ENCODE peak calls at places on chromosomes 12 and 14, in seven cellular contexts. Z is suprapubic skin, O is endothelial cell of umbilical vein, P is left lung, X is heart left ventricle, T is heart right ventricle, J is ovary. V is an unnamed sample. For H3K27me3 and H3K9me3, the result is how much of the 10 kb centered on the place peaks cover.

GRCh38 chr12:128626808-128627320 is 196.9 kb downstream of the SLC15A4 start:
- DNase-seq in Z (no peak), O (no peak), P (no peak), X (no peak), T (no peak), J (no peak), V (no peak)

GRCh38 chr14:103220982-103221641 is 97.9 kb downstream of the TNFAIP2 start:
- DNase-seq in Z (peak), O (no peak), P (no peak), X (no peak), T (no peak), J (no peak), V (no peak)

GRCh38 chr14:61342486-61342885 is 21.1 kb downstream of the PRKCH start:
- DNase-seq in Z (no peak), O (peak), P (no peak), X (no peak), T (no peak), J (no peak), V (peak)

GRCh38 chr14:104293851-104294627 is 155.7 kb downstream of the KIF26A start:
- DNase-seq in Z (peak), O (no peak), P (peak), X (no peak), T (peak), J (peak), V (peak)

GRCh38 chr12:115411121-115411520 is 727.1 kb upstream of the TBX3 start:
- DNase-seq in Z (no peak), O (no peak), P (no peak), X (no peak), T (no peak), J (no peak), V (no peak)

GRCh38 chr12:45468751-45469615 is 253.1 kb downstream of the ANO6 start:
- DNase-seq in Z (no peak), O (no peak), P (peak), X (no peak), T (no peak), J (no peak), V (no peak)

GRCh38 chr12:66708704-66709443 is 30.0 kb upstream of the GRIP1 start:
- DNase-seq in Z (no peak), O (peak), P (no peak), X (no peak), T (no peak), J (no peak), V (no peak)

GRCh38 chr14:30883508-30884294 is 9.3 kb downstream of the COCH start:
- DNase-seq in Z (no peak), O (no peak), P (no peak), X (no peak), T (no peak), J (no peak), V (no peak)

GRCh38 chr12:29041621-29042020 is 107.5 kb upstream of the FAR2 start:
- DNase-seq in Z (no peak), O (peak), P (no peak), X (no peak), T (no peak), J (no peak), V (peak)

GRCh38 chr12:7106082-7106481 is 2.9 kb downstream of the C1RL start:
- DNase-seq in Z (no peak), O (no peak), P (no peak), X (no peak), T (no peak), J (no peak), V (no peak)

GRCh38 chr14:51600658-51601057 is 51.1 kb upstream of the FRMD6 start:
- DNase-seq in Z (no peak), O (no peak), P (no peak), X (no peak), T (no peak), J (no peak), V (no peak)

GRCh38 chr12:65121049-65121955 is at the start of gene WIF1:
- DNase-seq in Z (no peak), O (peak), P (peak), X (peak), T (peak), J (no peak), V (peak)

GRCh38 chr14:99116741-99117295 is 155.2 kb downstream of the BCL11B start:
- DNase-seq in Z (no peak), O (no peak), P (no peak), X (no peak), T (no peak), J (no peak), V (no peak)

GRCh38 chr14:65352964-65353530 is 59.5 kb upstream of the FUT8 start:
- DNase-seq in Z (no peak), O (peak), P (no peak), X (no peak), T (no peak), J (no peak), V (peak)

GRCh38 chr12:131487379-131488129 is 223.3 kb upstream of the SFSWAP start:
- DNase-seq in Z (no peak), O (no peak), P (no peak), X (no peak), T (no peak), J (peak), V (peak)

GRCh38 chr12:110889361-110889760 is 31.0 kb downstream of the MYL2 start:
- DNase-seq in Z (no peak), O (no peak), P (no peak), X (no peak), T (no peak), J (no peak), V (no peak)

GRCh38 chr14:55129086-55129427 is at the start of gene LGALS3:
- DNase-seq in Z (peak), O (peak), P (peak), X (peak), T (peak), J (peak), V (peak)

GRCh38 chr12:70920251-70920851 is at the start of gene PTPRR:
- DNase-seq in Z (no peak), O (no peak), P (peak), X (no peak), T (no peak), J (no peak), V (no peak)

GRCh38 chr12:47085815-47086252 is 6.1 kb upstream of the AMIGO2 start:
- DNase-seq in Z (no peak), O (peak), P (no peak), X (no peak), T (no peak), J (no peak), V (peak)

GRCh38 chr14:36768638-36769337 is 107.1 kb downstream of the PAX9 start:
- DNase-seq in Z (no peak), O (no peak), P (no peak), X (no peak), T (no peak), J (no peak), V (no peak)

GRCh38 chr14:72614365-72614764 is 279.5 kb downstream of the DPF3 start:
- DNase-seq in Z (peak), O (no peak), P (no peak), X (no peak), T (no peak), J (no peak), V (no peak)

GRCh38 chr14:45253754-45254300 is 825 bp upstream of the MIS18BP1 start:
- DNase-seq in Z (no peak), O (peak), P (no peak), X (peak), T (peak), J (peak), V (peak)

GRCh38 chr12:117040496-117040895 is 58.7 kb downstream of the TESC start:
- DNase-seq in Z (no peak), O (no peak), P (peak), X (no peak), T (no peak), J (no peak), V (no peak)

GRCh38 chr12:73629893-73630872 is 907.5 kb upstream of the ATXN7L3B start:
- DNase-seq in Z (no peak), O (no peak), P (no peak), X (no peak), T (no peak), J (no peak), V (no peak)

GRCh38 chr12:47909839-47910465 is 5.2 kb upstream of the VDR start:
- DNase-seq in Z (no peak), O (no peak), P (no peak), X (no peak), T (no peak), J (no peak), V (no peak)

GRCh38 chr14:61184117-61184516 is 97.0 kb downstream of the TMEM30B start:
- DNase-seq in Z (no peak), O (peak), P (no peak), X (no peak), T (no peak), J (no peak), V (no peak)

GRCh38 chr12:101299346-101299745 is 19.4 kb downstream of the UTP20 start:
- DNase-seq in Z (no peak), O (no peak), P (no peak), X (no peak), T (no peak), J (no peak), V (no peak)

GRCh38 chr12:13176257-13176656 is 20.3 kb upstream of the EMP1 start:
- DNase-seq in Z (no peak), O (no peak), P (no peak), X (no peak), T (no peak), J (no peak), V (no peak)

GRCh38 chr14:79758985-79759384 is 452.3 kb downstream of the DIO2 start:
- DNase-seq in Z (no peak), O (no peak), P (no peak), X (no peak), T (no peak), J (no peak), V (no peak)

GRCh38 chr12:93173178-93173957 is 204.4 kb upstream of the NUDT4 start:
- DNase-seq in Z (no peak), O (no peak), P (no peak), X (no peak), T (no peak), J (no peak), V (no peak)

GRCh38 chr14:81819344-81819743 is 285.7 kb upstream of the SEL1L start:
- DNase-seq in Z (no peak), O (no peak), P (no peak), X (no peak), T (no peak), J (no peak), V (peak)

GRCh38 chr14:98140862-98141261 is 1131.1 kb downstream of the BCL11B start:
- DNase-seq in Z (no peak), O (no peak), P (no peak), X (no peak), T (no peak), J (no peak), V (no peak)

GRCh38 chr12:116601524-116601923 is 42.3 kb downstream of the MAP1LC3B2 start:
- DNase-seq in Z (no peak), O (peak), P (no peak), X (no peak), T (no peak), J (no peak), V (no peak)

DNA sequence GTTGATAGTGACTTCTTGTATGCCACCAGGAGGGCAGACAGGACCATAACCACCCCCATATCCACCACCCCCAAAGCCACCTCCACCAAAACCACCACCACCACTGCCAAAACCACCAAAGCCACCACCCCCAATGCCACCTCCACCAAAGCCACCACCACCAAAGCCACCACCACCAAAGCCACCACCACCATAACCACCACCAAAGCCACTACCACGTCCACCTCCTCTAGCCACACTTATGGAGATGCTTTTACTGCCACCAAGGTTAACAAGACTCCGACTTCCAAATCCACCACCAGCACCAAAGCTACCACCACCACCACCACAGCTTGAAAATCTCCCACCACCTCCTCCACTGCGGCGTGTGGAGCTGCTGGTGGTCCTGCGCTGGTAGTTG is 332 bp downstream of the KRT1 start:
- DNase-seq in Z (no peak), O (no peak), P (no peak), X (no peak), T (no peak), J (no peak), V (no peak)
- H3K27me3 ChIP-seq in Z (under half), O (under half), P (under half), X (under half), T (under half), J (under half), V (under half)

GRCh38 chr12:68766646-68767045 is 20.7 kb downstream of the SLC35E3 start:
- DNase-seq in Z (no peak), O (no peak), P (no peak), X (no peak), T (no peak), J (no peak), V (no peak)
- H3K9me3 ChIP-seq in Z (under half), O (under half), P (under half), X (under half), T (under half), J (under half), V (under half)

GRCh38 chr14:67514650-67515385 is 18.3 kb upstream of the PLEKHH1 start:
- DNase-seq in Z (no peak), O (peak), P (peak), X (peak), T (peak), J (peak), V (peak)
- H3K27me3 ChIP-seq in Z (under half), O (half or more), P (under half), X (under half), T (under half), J (under half), V (under half)

GRCh38 chr12:133190176-133190575 is 8.9 kb downstream of the ZNF268 start:
- DNase-seq in Z (no peak), O (no peak), P (no peak), X (no peak), T (no peak), J (no peak), V (no peak)
- H3K9me3 ChIP-seq in Z (half or more), O (under half), P (under half), X (under half), T (half or more), J (half or more), V (under half)

GRCh38 chr14:94906577-94906976 is 136.7 kb upstream of the GSC start:
- DNase-seq in Z (no peak), O (no peak), P (no peak), X (no peak), T (no peak), J (no peak), V (peak)

GRCh38 chr14:94904636-94905035 is 134.7 kb upstream of the GSC start:
- DNase-seq in Z (no peak), O (no peak), P (no peak), X (no peak), T (no peak), J (no peak), V (no peak)

GRCh38 chr14:94907626-94908261 is 137.8 kb upstream of the GSC start:
- DNase-seq in Z (no peak), O (no peak), P (no peak), X (no peak), T (no peak), J (peak), V (no peak)

GRCh38 chr14:94906991-94907587 is 137.2 kb upstream of the GSC start:
- DNase-seq in Z (no peak), O (no peak), P (no peak), X (no peak), T (no peak), J (no peak), V (no peak)

DNA sequence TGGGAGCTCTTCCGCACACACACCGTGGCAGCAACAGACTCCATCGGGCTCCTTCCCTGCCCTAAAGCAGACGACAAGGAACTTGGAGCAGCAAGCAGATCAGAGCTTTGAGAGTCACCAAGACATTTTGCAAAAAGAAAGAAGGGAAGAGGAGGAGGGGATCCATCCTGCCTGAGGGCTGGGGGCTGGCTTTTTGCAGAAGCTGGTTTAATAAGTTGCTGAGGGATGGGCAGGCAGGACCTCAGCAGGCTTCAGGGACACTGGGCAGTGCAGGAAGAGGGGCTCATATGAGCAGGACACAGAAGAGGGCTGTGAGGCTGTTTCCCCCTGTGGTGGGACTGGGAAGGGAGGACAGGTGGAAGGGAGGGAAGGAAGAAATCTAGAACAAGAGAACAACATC is 133.4 kb upstream of the GSC start:
- DNase-seq in Z (no peak), O (no peak), P (no peak), X (no peak), T (no peak), J (no peak), V (no peak)
- H3K27me3 ChIP-seq in Z (under half), O (under half), P (under half), X (under half), T (under half), J (under half), V (under half)

GRCh38 chr14:75213172-75213571 is 36.8 kb upstream of the TMED10 start:
- DNase-seq in Z (no peak), O (no peak), P (no peak), X (no peak), T (no peak), J (no peak), V (no peak)
- H3K9me3 ChIP-seq in Z (under half), O (under half), P (under half), X (under half), T (under half), J (under half), V (under half)

GRCh38 chr14:92321701-92322100 is 1.3 kb upstream of the SLC24A4 start:
- DNase-seq in Z (no peak), O (no peak), P (no peak), X (no peak), T (no peak), J (no peak), V (no peak)
- H3K27me3 ChIP-seq in Z (half or more), O (under half), P (half or more), X (half or more), T (under half), J (under half), V (under half)

DNA sequence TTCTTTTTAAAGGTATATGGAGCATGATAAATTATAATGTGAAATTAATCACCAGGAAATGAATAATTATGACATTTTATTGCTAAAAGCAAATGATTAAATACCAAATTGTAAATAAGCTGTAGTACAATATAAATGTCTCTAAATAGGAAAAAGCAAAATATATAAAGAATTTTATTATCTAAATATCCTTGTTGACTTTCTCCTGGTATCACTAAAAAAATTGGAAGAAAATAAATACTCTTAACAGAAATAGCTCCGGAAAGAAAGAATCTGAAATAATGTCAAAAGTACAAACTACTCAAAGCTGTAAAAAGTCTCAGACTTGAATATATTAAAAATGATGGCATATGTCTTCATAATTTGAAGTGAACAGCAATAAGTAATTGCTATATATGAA is at the start of gene OR11H7:
- DNase-seq in Z (no peak), O (no peak), P (no peak), X (no peak), T (no peak), J (no peak), V (no peak)
- H3K9me3 ChIP-seq in Z (under half), O (under half), P (under half), X (under half), T (under half), J (under half), V (under half)

DNA sequence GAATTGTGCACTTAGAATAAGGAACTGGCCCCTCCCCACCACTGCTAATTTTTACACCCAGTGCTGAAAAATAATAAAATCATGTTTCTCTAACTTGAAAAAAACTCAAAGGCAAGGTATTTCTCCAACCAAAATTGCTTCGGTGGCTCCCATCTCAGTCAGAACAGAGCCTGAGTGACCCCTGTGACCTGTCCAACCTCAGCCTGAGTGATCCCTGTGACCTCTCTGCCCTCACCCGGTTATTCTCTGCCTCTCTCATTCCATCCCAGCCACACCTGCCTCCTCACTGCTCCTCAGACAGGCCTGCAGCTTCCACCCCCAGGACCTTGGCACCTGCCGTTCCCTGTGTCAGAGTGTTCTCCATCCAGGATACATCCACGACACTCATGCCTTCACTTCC is 5.1 kb downstream of the SLC6A12 start:
- DNase-seq in Z (no peak), O (no peak), P (no peak), X (no peak), T (no peak), J (no peak), V (no peak)
- H3K27me3 ChIP-seq in Z (under half), O (under half), P (half or more), X (under half), T (under half), J (under half), V (under half)

V was measured in small intestine.